ENCODE peak calls at places on chromosomes 3 and 15, in nine cellular contexts. U is SK-N-SH, F is endothelial cell of umbilical vein, I is A549, A is HepG2, Q is H1, V is GM12878, G is HCT116, K is K562. E is an unnamed sample.

GRCh38 chr15:100680726-100681125 is 78.3 kb downstream of the ASB7 start:
- DNase-seq in U (no peak), F (no peak), I (no peak), A (no peak), Q (no peak), V (no peak), G (no peak), K (no peak), E (no peak)

GRCh38 chr3:143972155-143972494 is 502 bp downstream of the DIPK2A start:
- DNase-seq in U (no peak), F (no peak), I (no peak), A (no peak), Q (no peak), V (no peak), G (no peak), K (no peak), E (no peak)

GRCh38 chr3:11600501-11601282 is 43.0 kb downstream of the VGLL4 start:
- DNase-seq in U (no peak), F (peak), I (peak), A (peak), Q (no peak), V (no peak), G (peak), K (no peak), E (no peak)

GRCh38 chr3:20222274-20222673 is 36.3 kb upstream of the SGO1 start:
- DNase-seq in U (no peak), F (no peak), I (no peak), A (no peak), Q (no peak), V (no peak), G (no peak), K (no peak), E (no peak)

GRCh38 chr15:64519897-64520296 is 59.5 kb downstream of the ZNF609 start:
- DNase-seq in U (no peak), F (no peak), I (no peak), A (no peak), Q (no peak), V (no peak), G (no peak), K (no peak), E (no peak)

GRCh38 chr15:83208357-83208661 is 686 bp upstream of the HDGFL3 start:
- DNase-seq in U (no peak), F (no peak), I (peak), A (no peak), Q (no peak), V (no peak), G (no peak), K (no peak), E (no peak)

GRCh38 chr15:68434021-68434420 is 2.1 kb upstream of the ITGA11 start:
- DNase-seq in U (no peak), F (no peak), I (no peak), A (no peak), Q (peak), V (no peak), G (no peak), K (no peak), E (no peak)

GRCh38 chr3:5948081-5948480 is 760.6 kb downstream of the EDEM1 start:
- DNase-seq in U (no peak), F (no peak), I (no peak), A (no peak), Q (no peak), V (no peak), G (no peak), K (no peak), E (no peak)

GRCh38 chr3:196322-197153 is at the start of gene CHL1:
- DNase-seq in U (peak), F (no peak), I (no peak), A (no peak), Q (peak), V (no peak), G (no peak), K (no peak), E (no peak)

GRCh38 chr3:114650808-114651207 is 357.0 kb downstream of the TIGIT start:
- DNase-seq in U (no peak), F (peak), I (peak), A (peak), Q (no peak), V (no peak), G (peak), K (no peak), E (no peak)

GRCh38 chr3:136929984-136930671 is 27.7 kb upstream of the IL20RB start:
- DNase-seq in U (no peak), F (no peak), I (peak), A (no peak), Q (no peak), V (no peak), G (no peak), K (no peak), E (no peak)

GRCh38 chr15:41309226-41309905 is 23.0 kb downstream of the OIP5 start:
- DNase-seq in U (no peak), F (no peak), I (no peak), A (no peak), Q (no peak), V (no peak), G (no peak), K (no peak), E (no peak)

GRCh38 chr3:160755776-160756304 is at the start of gene PPM1L:
- DNase-seq in U (peak), F (peak), I (no peak), A (no peak), Q (no peak), V (no peak), G (peak), K (peak), E (peak)

GRCh38 chr3:100588251-100588650 is 21.1 kb upstream of the ADGRG7 start:
- DNase-seq in U (no peak), F (no peak), I (no peak), A (no peak), Q (no peak), V (no peak), G (no peak), K (no peak), E (no peak)

GRCh38 chr3:133712017-133712416 is 34.2 kb upstream of the TF start:
- DNase-seq in U (no peak), F (no peak), I (no peak), A (no peak), Q (no peak), V (no peak), G (no peak), K (no peak), E (no peak)

DNA sequence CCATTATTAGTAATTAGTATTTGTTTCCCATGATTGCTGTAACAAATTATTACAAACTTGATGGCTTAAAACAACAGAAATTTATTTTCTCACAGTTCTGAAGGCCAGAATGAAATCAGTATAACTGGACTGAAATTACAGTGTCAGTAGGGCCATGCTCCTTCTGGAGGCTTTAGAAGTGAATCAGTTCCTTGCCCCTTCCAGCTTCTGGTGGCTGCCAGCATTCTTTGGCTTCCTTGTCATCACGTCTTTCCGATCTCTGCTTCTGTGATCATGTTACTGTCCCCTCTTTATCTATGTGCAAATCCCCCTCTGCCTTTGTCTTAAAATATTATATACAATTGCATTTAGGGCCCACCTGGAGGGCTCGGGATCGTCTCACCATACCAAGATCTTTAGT is 92.0 kb downstream of the FOXB1 start:
- DNase-seq in U (no peak), F (no peak), I (no peak), A (no peak), Q (no peak), V (no peak), G (no peak), K (no peak), E (no peak)
- TF ChIP-seq MAX in U (no peak), F (no peak), I (no peak), A (no peak), Q (no peak), V (no peak), G (no peak), K (no peak), E (no peak)

DNA sequence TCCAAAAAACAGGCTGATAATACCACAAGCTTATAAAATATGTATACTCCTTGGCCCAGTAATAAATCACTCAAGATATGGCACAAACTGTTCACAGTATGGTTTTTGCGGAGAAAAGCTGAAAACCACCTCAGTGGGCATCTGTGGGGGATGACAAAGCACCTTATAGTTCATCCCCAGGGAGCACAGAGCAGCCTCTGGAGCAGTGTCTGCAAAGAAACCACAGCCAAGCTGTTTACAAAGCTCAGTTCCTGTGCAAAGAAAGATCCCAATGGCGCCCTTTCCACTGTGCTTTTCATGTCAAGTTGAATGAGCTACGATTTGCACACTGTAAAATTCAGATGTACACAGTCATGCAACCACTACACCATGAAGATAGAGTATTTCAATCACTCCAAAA is 2.6 kb upstream of the EFCC1 start:
- DNase-seq in U (no peak), F (no peak), I (no peak), A (no peak), Q (no peak), V (no peak), G (no peak), K (no peak), E (peak)
- H3K4me3 ChIP-seq in U (no peak), F (no peak), I (no peak), A (no peak), Q (no peak), V (no peak), G (no peak), K (no peak), E (peak)

GRCh38 chr15:93045191-93045785 is 43.7 kb downstream of the RGMA start:
- DNase-seq in U (no peak), F (no peak), I (no peak), A (no peak), Q (no peak), V (no peak), G (no peak), K (no peak), E (no peak)

GRCh38 chr15:93044301-93045190 is 44.5 kb downstream of the RGMA start:
- DNase-seq in U (no peak), F (no peak), I (no peak), A (no peak), Q (no peak), V (no peak), G (no peak), K (no peak), E (no peak)

GRCh38 chr15:93046721-93047120 is 42.3 kb downstream of the RGMA start:
- DNase-seq in U (no peak), F (no peak), I (no peak), A (no peak), Q (no peak), V (no peak), G (no peak), K (no peak), E (no peak)

GRCh38 chr15:93047621-93048425 is 41.2 kb downstream of the RGMA start:
- DNase-seq in U (no peak), F (no peak), I (no peak), A (no peak), Q (no peak), V (no peak), G (no peak), K (no peak), E (peak)

GRCh38 chr15:93046120-93046519 is 42.9 kb downstream of the RGMA start:
- DNase-seq in U (no peak), F (no peak), I (no peak), A (no peak), Q (no peak), V (no peak), G (no peak), K (no peak), E (no peak)
- TF ChIP-seq CTCF in U (no peak), F (no peak), I (no peak), A (no peak), Q (no peak), V (no peak), G (no peak), K (no peak), E (no peak)

DNA sequence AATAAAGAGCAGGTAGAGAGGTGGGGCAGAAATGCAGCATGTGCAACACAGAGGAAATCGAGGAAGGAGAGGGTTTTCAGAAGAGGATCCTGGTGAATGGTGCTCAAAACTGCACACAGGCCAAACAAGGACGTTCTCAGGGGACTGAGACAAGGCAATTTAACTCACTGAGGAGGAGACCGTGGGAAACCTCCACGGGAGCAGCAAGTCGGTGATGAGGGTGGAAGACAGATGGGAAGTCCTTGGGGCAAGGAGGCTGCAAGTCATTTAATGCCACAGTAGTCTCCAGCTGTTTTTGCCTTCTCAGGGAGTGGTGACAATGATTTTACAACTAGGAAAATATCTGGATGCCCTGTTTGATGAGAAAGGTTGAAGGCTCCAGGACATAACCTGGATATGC is 11.5 kb upstream of the PDIA5 start:
- DNase-seq in U (no peak), F (no peak), I (no peak), A (no peak), Q (no peak), V (no peak), G (no peak), K (no peak), E (no peak)
- TF ChIP-seq MAX in U (no peak), F (no peak), I (no peak), A (no peak), Q (no peak), V (no peak), G (no peak), K (no peak), E (no peak)

DNA sequence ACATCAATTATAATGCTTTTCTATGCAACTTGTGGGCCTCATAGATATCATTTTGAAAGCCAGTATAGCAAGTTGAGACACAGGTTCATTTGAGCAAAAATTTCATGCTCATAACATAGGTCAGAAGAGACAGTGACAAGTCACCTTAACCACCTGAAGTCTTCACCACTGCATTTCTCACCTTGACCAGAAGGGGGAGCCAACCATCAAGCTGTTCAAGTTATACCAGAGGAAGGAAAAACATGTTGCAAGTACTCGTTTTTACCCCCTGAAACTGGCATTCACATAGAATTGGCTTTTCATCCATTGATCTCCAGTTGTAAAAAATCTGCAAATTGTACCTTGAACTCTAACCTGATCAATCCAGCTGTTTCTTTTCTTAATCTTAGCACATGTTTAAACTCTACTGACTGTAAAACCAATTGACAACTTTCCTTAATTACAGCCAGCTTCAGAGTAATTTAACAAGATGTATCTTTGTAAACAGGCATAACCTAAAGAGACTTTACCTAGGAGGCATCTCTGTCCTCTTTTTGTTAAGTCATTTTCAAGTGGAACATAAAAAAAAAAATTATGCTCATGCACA is 1.4 kb downstream of the LMOD3 start:
- DNase-seq in U (peak), F (peak), I (peak), A (peak), Q (peak), V (peak), G (peak), K (peak), E (peak)
- H3K4me3 ChIP-seq in U (no peak), F (no peak), I (no peak), A (no peak), Q (no peak), V (no peak), G (no peak), K (no peak), E (no peak)

GRCh38 chr3:88219138-88219792 is 69.5 kb downstream of the C3orf38 start:
- DNase-seq in U (peak), F (peak), I (peak), A (peak), Q (peak), V (no peak), G (no peak), K (no peak), E (peak)
- TF ChIP-seq CTCF in U (peak), F (no peak), I (peak), A (peak), Q (peak), V (peak), G (peak), K (peak), E (peak)

GRCh38 chr15:88262064-88262463 is 5.5 kb upstream of the NTRK3 start:
- DNase-seq in U (no peak), F (no peak), I (peak), A (no peak), Q (no peak), V (no peak), G (no peak), K (no peak), E (no peak)
- TF ChIP-seq MAX in U (no peak), F (no peak), I (no peak), A (no peak), Q (no peak), V (no peak), G (no peak), K (no peak), E (no peak)